ENCODE peak calls at places on chromosomes 5 and 9, in nine cellular contexts. One of them, this sample, is unnamed.

GRCh38 chr5:110150199-110150598 is 460.5 kb downstream of the MAN2A1 start:
- DNase-seq in neural crest cell: no peak
- DNase-seq in amniotic stem cell: peak; percentile 44
- DNase-seq in anterior cingulate cortex: no peak
- DNase-seq in HTR-8/SVneo: no peak
- DNase-seq in activated naive CD8-positive, alpha-beta T cell treated with anti-CD3 and anti-CD28 coated beads for 36 hours: no peak
- DNase-seq in cardiac septum: no peak
- DNase-seq in frontal cortex: no peak
- DNase-seq in NCI-H2081: no peak
- DNase-seq in this sample: no peak

GRCh38 chr5:13359326-13359725 is 585.2 kb downstream of the DNAH5 start:
- DNase-seq in neural crest cell: no peak
- DNase-seq in amniotic stem cell: no peak
- DNase-seq in anterior cingulate cortex: no peak
- DNase-seq in HTR-8/SVneo: no peak
- DNase-seq in activated naive CD8-positive, alpha-beta T cell treated with anti-CD3 and anti-CD28 coated beads for 36 hours: no peak
- DNase-seq in cardiac septum: no peak
- DNase-seq in frontal cortex: no peak
- DNase-seq in NCI-H2081: no peak
- DNase-seq in this sample: no peak

GRCh38 chr9:135211524-135211890 is 124.0 kb downstream of the OLFM1 start:
- DNase-seq in neural crest cell: no peak
- DNase-seq in amniotic stem cell: no peak
- DNase-seq in anterior cingulate cortex: no peak
- DNase-seq in HTR-8/SVneo: no peak
- DNase-seq in activated naive CD8-positive, alpha-beta T cell treated with anti-CD3 and anti-CD28 coated beads for 36 hours: no peak
- DNase-seq in cardiac septum: peak; percentile 62
- DNase-seq in frontal cortex: no peak
- DNase-seq in NCI-H2081: no peak
- DNase-seq in this sample: no peak

GRCh38 chr9:96246267-96246671 is 55.7 kb downstream of the HSD17B3 start:
- DNase-seq in neural crest cell: no peak
- DNase-seq in amniotic stem cell: no peak
- DNase-seq in anterior cingulate cortex: no peak
- DNase-seq in HTR-8/SVneo: no peak
- DNase-seq in activated naive CD8-positive, alpha-beta T cell treated with anti-CD3 and anti-CD28 coated beads for 36 hours: no peak
- DNase-seq in cardiac septum: no peak
- DNase-seq in frontal cortex: no peak
- DNase-seq in NCI-H2081: no peak
- DNase-seq in this sample: no peak

GRCh38 chr5:150105898-150106615 is 19.7 kb upstream of the CSF1R start:
- DNase-seq in neural crest cell: no peak
- DNase-seq in amniotic stem cell: no peak
- DNase-seq in anterior cingulate cortex: no peak
- DNase-seq in HTR-8/SVneo: no peak
- DNase-seq in activated naive CD8-positive, alpha-beta T cell treated with anti-CD3 and anti-CD28 coated beads for 36 hours: no peak
- DNase-seq in cardiac septum: no peak
- DNase-seq in frontal cortex: peak; percentile 5
- DNase-seq in NCI-H2081: no peak
- DNase-seq in this sample: no peak

GRCh38 chr9:78605029-78605930 is 308.4 kb downstream of the PSAT1 start:
- DNase-seq in neural crest cell: no peak
- DNase-seq in amniotic stem cell: no peak
- DNase-seq in anterior cingulate cortex: no peak
- DNase-seq in HTR-8/SVneo: no peak
- DNase-seq in activated naive CD8-positive, alpha-beta T cell treated with anti-CD3 and anti-CD28 coated beads for 36 hours: no peak
- DNase-seq in cardiac septum: no peak
- DNase-seq in frontal cortex: no peak
- DNase-seq in NCI-H2081: no peak
- DNase-seq in this sample: no peak

GRCh38 chr5:167573274-167574127 is 717.9 kb upstream of the WWC1 start:
- DNase-seq in neural crest cell: peak; percentile 36
- DNase-seq in amniotic stem cell: peak; percentile 23
- DNase-seq in anterior cingulate cortex: no peak
- DNase-seq in HTR-8/SVneo: peak; percentile 41
- DNase-seq in activated naive CD8-positive, alpha-beta T cell treated with anti-CD3 and anti-CD28 coated beads for 36 hours: no peak
- DNase-seq in cardiac septum: no peak
- DNase-seq in frontal cortex: no peak
- DNase-seq in NCI-H2081: peak; percentile 55
- DNase-seq in this sample: no peak

GRCh38 chr9:93902780-93903655 is 52.1 kb downstream of the BARX1 start:
- DNase-seq in neural crest cell: no peak
- DNase-seq in amniotic stem cell: no peak
- DNase-seq in anterior cingulate cortex: no peak
- DNase-seq in HTR-8/SVneo: no peak
- DNase-seq in activated naive CD8-positive, alpha-beta T cell treated with anti-CD3 and anti-CD28 coated beads for 36 hours: no peak
- DNase-seq in cardiac septum: peak; percentile 56
- DNase-seq in frontal cortex: no peak
- DNase-seq in NCI-H2081: no peak
- DNase-seq in this sample: no peak

GRCh38 chr9:127366594-127366993 is 30.4 kb upstream of the SLC2A8 start:
- DNase-seq in neural crest cell: no peak
- DNase-seq in amniotic stem cell: no peak
- DNase-seq in anterior cingulate cortex: no peak
- DNase-seq in HTR-8/SVneo: no peak
- DNase-seq in activated naive CD8-positive, alpha-beta T cell treated with anti-CD3 and anti-CD28 coated beads for 36 hours: no peak
- DNase-seq in cardiac septum: no peak
- DNase-seq in frontal cortex: peak; percentile 25
- DNase-seq in NCI-H2081: no peak
- DNase-seq in this sample: no peak

GRCh38 chr5:157076558-157076957 is 17.6 kb upstream of the HAVCR1 start:
- DNase-seq in neural crest cell: no peak
- DNase-seq in amniotic stem cell: peak; percentile 7
- DNase-seq in anterior cingulate cortex: no peak
- DNase-seq in HTR-8/SVneo: no peak
- DNase-seq in activated naive CD8-positive, alpha-beta T cell treated with anti-CD3 and anti-CD28 coated beads for 36 hours: no peak
- DNase-seq in cardiac septum: no peak
- DNase-seq in frontal cortex: no peak
- DNase-seq in NCI-H2081: no peak
- DNase-seq in this sample: no peak

GRCh38 chr5:126503602-126504104 is 80.4 kb downstream of the GRAMD2B start:
- DNase-seq in neural crest cell: no peak
- DNase-seq in amniotic stem cell: no peak
- DNase-seq in anterior cingulate cortex: no peak
- DNase-seq in HTR-8/SVneo: no peak
- DNase-seq in activated naive CD8-positive, alpha-beta T cell treated with anti-CD3 and anti-CD28 coated beads for 36 hours: no peak
- DNase-seq in cardiac septum: no peak
- DNase-seq in frontal cortex: peak; percentile 16
- DNase-seq in NCI-H2081: no peak
- DNase-seq in this sample: no peak

GRCh38 chr9:124399323-124399962 is 15.8 kb downstream of the PSMB7 start:
- DNase-seq in neural crest cell: peak; percentile 30
- DNase-seq in amniotic stem cell: no peak
- DNase-seq in anterior cingulate cortex: no peak
- DNase-seq in HTR-8/SVneo: no peak
- DNase-seq in activated naive CD8-positive, alpha-beta T cell treated with anti-CD3 and anti-CD28 coated beads for 36 hours: no peak
- DNase-seq in cardiac septum: no peak
- DNase-seq in frontal cortex: no peak
- DNase-seq in NCI-H2081: no peak
- DNase-seq in this sample: no peak

GRCh38 chr5:127746756-127747155 is 43.6 kb downstream of the CCDC192 start:
- DNase-seq in neural crest cell: no peak
- DNase-seq in amniotic stem cell: no peak
- DNase-seq in anterior cingulate cortex: no peak
- DNase-seq in HTR-8/SVneo: peak; percentile 12
- DNase-seq in activated naive CD8-positive, alpha-beta T cell treated with anti-CD3 and anti-CD28 coated beads for 36 hours: no peak
- DNase-seq in cardiac septum: no peak
- DNase-seq in frontal cortex: no peak
- DNase-seq in NCI-H2081: no peak
- DNase-seq in this sample: no peak